ENCODE peak calls at places on chromosome 2, in six cellular contexts. One of them, this sample, is unnamed.

GRCh38 chr2:19351914-19352697 is 6.3 kb downstream of the OSR1 start:
- DNase-seq in A549: no peak
- DNase-seq in endothelial cell of umbilical vein: no peak
- DNase-seq in HepG2: no peak
- DNase-seq in K562: no peak
- DNase-seq in WTC11: peak; percentile 25
- DNase-seq in this sample: no peak

GRCh38 chr2:28610583-28611201 is 114.8 kb downstream of the PLB1 start:
- DNase-seq in K562: peak; percentile 58
- DNase-seq in HepG2: peak; percentile 36
- DNase-seq in endothelial cell of umbilical vein: peak; percentile 92
- DNase-seq in A549: peak; percentile 95
- DNase-seq in WTC11: no peak
- DNase-seq in this sample: no peak

GRCh38 chr2:166573393-166573792 is 79.3 kb upstream of the SCN7A start:
- DNase-seq in WTC11: no peak
- DNase-seq in K562: peak; percentile 12
- DNase-seq in A549: no peak
- DNase-seq in HepG2: peak; percentile 16
- DNase-seq in endothelial cell of umbilical vein: no peak
- DNase-seq in this sample: peak; percentile 25

GRCh38 chr2:219029829-219030165 is 11.5 kb downstream of the CFAP65 start:
- DNase-seq in WTC11: peak; percentile 89
- DNase-seq in endothelial cell of umbilical vein: peak; percentile 64
- DNase-seq in A549: peak; percentile 76
- DNase-seq in K562: peak; percentile 80
- DNase-seq in HepG2: peak; percentile 73
- DNase-seq in this sample: peak; percentile 95

GRCh38 chr2:67346718-67347407 is 50.3 kb upstream of the ETAA1 start:
- DNase-seq in WTC11: no peak
- DNase-seq in A549: no peak
- DNase-seq in HepG2: no peak
- DNase-seq in K562: no peak
- DNase-seq in endothelial cell of umbilical vein: peak; percentile 24
- DNase-seq in this sample: no peak

GRCh38 chr2:119222863-119223520 is 642 bp upstream of the STEAP3 start:
- DNase-seq in A549: no peak
- DNase-seq in endothelial cell of umbilical vein: no peak
- DNase-seq in HepG2: no peak
- DNase-seq in WTC11: no peak
- DNase-seq in K562: no peak
- DNase-seq in this sample: no peak

GRCh38 chr2:226791056-226791486 is 8.5 kb downstream of the IRS1 start:
- DNase-seq in WTC11: peak; percentile 69
- DNase-seq in A549: no peak
- DNase-seq in endothelial cell of umbilical vein: peak; percentile 49
- DNase-seq in HepG2: no peak
- DNase-seq in K562: no peak
- DNase-seq in this sample: no peak

GRCh38 chr2:144258154-144258553 is 261.8 kb downstream of the ZEB2 start:
- DNase-seq in A549: no peak
- DNase-seq in endothelial cell of umbilical vein: no peak
- DNase-seq in HepG2: no peak
- DNase-seq in K562: no peak
- DNase-seq in WTC11: no peak
- DNase-seq in this sample: no peak

GRCh38 chr2:112995346-112995920 is 9.8 kb upstream of the IL36A start:
- DNase-seq in WTC11: no peak
- DNase-seq in K562: no peak
- DNase-seq in A549: no peak
- DNase-seq in HepG2: no peak
- DNase-seq in endothelial cell of umbilical vein: no peak
- DNase-seq in this sample: no peak

GRCh38 chr2:28296904-28297303 is 95.8 kb upstream of the FOSL2 start:
- DNase-seq in HepG2: no peak
- DNase-seq in endothelial cell of umbilical vein: no peak
- DNase-seq in A549: no peak
- DNase-seq in WTC11: no peak
- DNase-seq in K562: no peak
- DNase-seq in this sample: no peak

GRCh38 chr2:56009758-56010534 is 86.4 kb upstream of the EFEMP1 start:
- DNase-seq in K562: peak; percentile 21
- DNase-seq in A549: peak; percentile 18
- DNase-seq in WTC11: no peak
- DNase-seq in HepG2: peak; percentile 42
- DNase-seq in endothelial cell of umbilical vein: peak; percentile 81
- DNase-seq in this sample: no peak

GRCh38 chr2:224127871-224128501 is 88.9 kb upstream of the SERPINE2 start:
- DNase-seq in HepG2: no peak
- DNase-seq in WTC11: no peak
- DNase-seq in A549: no peak
- DNase-seq in endothelial cell of umbilical vein: no peak
- DNase-seq in K562: no peak
- DNase-seq in this sample: no peak

GRCh38 chr2:222730346-222731065 is 59.0 kb downstream of the MOGAT1 start:
- DNase-seq in A549: no peak
- DNase-seq in endothelial cell of umbilical vein: no peak
- DNase-seq in HepG2: no peak
- DNase-seq in K562: no peak
- DNase-seq in WTC11: no peak
- DNase-seq in this sample: no peak

GRCh38 chr2:85410584-85411404 is 628 bp upstream of the CAPG start:
- DNase-seq in WTC11: no peak
- DNase-seq in A549: no peak
- DNase-seq in HepG2: peak; percentile 28
- DNase-seq in endothelial cell of umbilical vein: no peak
- DNase-seq in K562: no peak
- DNase-seq in this sample: no peak

GRCh38 chr2:30500699-30501098 is 53.7 kb downstream of the LCLAT1 start:
- DNase-seq in A549: no peak
- DNase-seq in endothelial cell of umbilical vein: no peak
- DNase-seq in HepG2: no peak
- DNase-seq in K562: no peak
- DNase-seq in WTC11: no peak
- DNase-seq in this sample: no peak

GRCh38 chr2:98569197-98569793 is 39.0 kb downstream of the COA5 start:
- DNase-seq in WTC11: peak; percentile 88
- DNase-seq in A549: peak; percentile 51
- DNase-seq in endothelial cell of umbilical vein: peak; percentile 30
- DNase-seq in K562: peak; percentile 71
- DNase-seq in HepG2: peak; percentile 41
- DNase-seq in this sample: peak; percentile 96

GRCh38 chr2:1971124-1971523 is 226.8 kb upstream of the PXDN start:
- DNase-seq in A549: no peak
- DNase-seq in HepG2: no peak
- DNase-seq in WTC11: no peak
- DNase-seq in endothelial cell of umbilical vein: no peak
- DNase-seq in K562: no peak
- DNase-seq in this sample: peak; percentile 10

GRCh38 chr2:238970553-238971081 is 122.7 kb downstream of the TWIST2 start:
- DNase-seq in WTC11: peak; percentile 80
- DNase-seq in A549: peak; percentile 67
- DNase-seq in K562: peak; percentile 59
- DNase-seq in HepG2: peak; percentile 58
- DNase-seq in endothelial cell of umbilical vein: peak; percentile 66
- DNase-seq in this sample: peak; percentile 38

GRCh38 chr2:170247882-170248393 is 70.0 kb downstream of the MYO3B start:
- DNase-seq in HepG2: no peak
- DNase-seq in K562: peak; percentile 79
- DNase-seq in A549: no peak
- DNase-seq in endothelial cell of umbilical vein: peak; percentile 10
- DNase-seq in WTC11: no peak
- DNase-seq in this sample: no peak

GRCh38 chr2:200702646-200703118 is 109.0 kb upstream of the BZW1 start:
- DNase-seq in endothelial cell of umbilical vein: no peak
- DNase-seq in A549: no peak
- DNase-seq in K562: no peak
- DNase-seq in WTC11: no peak
- DNase-seq in HepG2: peak; percentile 80
- DNase-seq in this sample: no peak

GRCh38 chr2:133171396-133172004 is 396.8 kb downstream of the NCKAP5 start:
- DNase-seq in endothelial cell of umbilical vein: peak; percentile 79
- DNase-seq in HepG2: peak; percentile 58
- DNase-seq in K562: peak; percentile 51
- DNase-seq in A549: peak; percentile 9
- DNase-seq in WTC11: no peak
- DNase-seq in this sample: no peak

DNA sequence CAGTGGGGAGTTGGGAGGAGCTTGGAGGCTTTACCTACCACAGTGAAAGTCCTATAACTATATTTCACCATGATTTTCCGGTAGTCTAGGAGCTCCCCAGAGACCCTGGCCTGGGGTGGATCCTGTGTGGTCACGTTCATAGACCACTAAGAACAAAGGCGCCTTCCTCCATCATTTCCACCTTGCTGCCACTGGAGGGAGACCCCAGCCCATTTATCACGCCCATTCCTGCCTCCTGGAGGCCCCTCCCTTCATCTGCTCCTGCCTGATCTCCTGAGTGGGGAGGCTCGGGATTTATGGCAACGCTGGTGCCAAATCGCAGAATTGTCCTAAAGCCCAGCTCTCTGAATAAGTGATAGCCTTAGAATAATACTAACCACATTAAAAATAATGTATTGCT is 507.6 kb upstream of the SPHKAP start:
- DNase-seq in K562: no peak
- DNase-seq in HepG2: no peak
- DNase-seq in A549: no peak
- DNase-seq in WTC11: peak; percentile 73
- DNase-seq in endothelial cell of umbilical vein: no peak
- DNase-seq in this sample: peak; percentile 68
- TF ChIP-seq JUN in K562: no peak
- TF ChIP-seq JUN in HepG2: no peak
- TF ChIP-seq JUN in A549: no peak
- TF ChIP-seq JUN in WTC11: no peak
- TF ChIP-seq JUN in endothelial cell of umbilical vein: no peak
- TF ChIP-seq JUN in this sample: no peak

GRCh38 chr2:196176142-196176738 is 4.9 kb upstream of the STK17B start:
- DNase-seq in A549: no peak
- DNase-seq in WTC11: no peak
- DNase-seq in HepG2: no peak
- DNase-seq in K562: no peak
- DNase-seq in endothelial cell of umbilical vein: no peak
- DNase-seq in this sample: no peak
- TF ChIP-seq JUN in A549: no peak
- TF ChIP-seq JUN in WTC11: no peak
- TF ChIP-seq JUN in HepG2: no peak
- TF ChIP-seq JUN in K562: no peak
- TF ChIP-seq JUN in endothelial cell of umbilical vein: no peak
- TF ChIP-seq JUN in this sample: no peak

GRCh38 chr2:100262043-100262442 is 60.3 kb downstream of the LONRF2 start:
- DNase-seq in HepG2: no peak
- DNase-seq in WTC11: no peak
- DNase-seq in K562: no peak
- DNase-seq in endothelial cell of umbilical vein: no peak
- DNase-seq in A549: no peak
- DNase-seq in this sample: no peak
- TF ChIP-seq JUN in HepG2: no peak
- TF ChIP-seq JUN in WTC11: no peak
- TF ChIP-seq JUN in K562: no peak
- TF ChIP-seq JUN in endothelial cell of umbilical vein: no peak
- TF ChIP-seq JUN in A549: no peak
- TF ChIP-seq JUN in this sample: no peak

GRCh38 chr2:154226931-154227330 is 355.2 kb downstream of the GALNT13 start:
- DNase-seq in WTC11: no peak
- DNase-seq in HepG2: no peak
- DNase-seq in endothelial cell of umbilical vein: no peak
- DNase-seq in A549: no peak
- DNase-seq in K562: no peak
- DNase-seq in this sample: no peak
- TF ChIP-seq JUN in WTC11: no peak
- TF ChIP-seq JUN in HepG2: no peak
- TF ChIP-seq JUN in endothelial cell of umbilical vein: no peak
- TF ChIP-seq JUN in A549: no peak
- TF ChIP-seq JUN in K562: no peak
- TF ChIP-seq JUN in this sample: no peak

This sample was measured in H1.